ENCODE peak calls at places on chromosome 1, in nine cellular contexts. C is heart left ventricle, K is cardiac muscle cell, M is tibial artery, N is brain microvascular endothelial cell, J is A549, Z is lower lobe of right lung, A is colonic mucosa, H is ovary. Q is an unnamed sample.

GRCh38 chr1:172344444-172344843 is 76.0 kb upstream of the C1orf105 start:
- DNase-seq in C (no peak), K (no peak), M (no peak), N (no peak), J (no peak), Z (no peak), A (no peak), H (no peak), Q (no peak)

GRCh38 chr1:28067523-28068090 is 20.8 kb downstream of the EYA3 start:
- DNase-seq in C (no peak), K (no peak), M (no peak), N (no peak), J (no peak), Z (no peak), A (no peak), H (no peak), Q (no peak)

GRCh38 chr1:40385437-40386310 is 12.1 kb downstream of the SMAP2 start:
- DNase-seq in C (no peak), K (no peak), M (no peak), N (no peak), J (no peak), Z (no peak), A (no peak), H (no peak), Q (no peak)

GRCh38 chr1:147895123-147895522 is 7.5 kb upstream of the GJA8 start:
- DNase-seq in C (no peak), K (no peak), M (no peak), N (no peak), J (peak; percentile 33), Z (no peak), A (no peak), H (no peak), Q (peak; percentile 15)

GRCh38 chr1:168095476-168095875 is 41.3 kb downstream of the GPR161 start:
- DNase-seq in C (no peak), K (no peak), M (no peak), N (no peak), J (no peak), Z (no peak), A (no peak), H (no peak), Q (no peak)

GRCh38 chr1:147676306-147677085 is 6.2 kb upstream of the ACP6 start:
- DNase-seq in C (no peak), K (no peak), M (no peak), N (peak; percentile 82), J (peak; percentile 54), Z (no peak), A (no peak), H (no peak), Q (peak; percentile 60)

GRCh38 chr1:165551469-165551868 is 7.7 kb downstream of the LRRC52 start:
- DNase-seq in C (no peak), K (no peak), M (no peak), N (no peak), J (no peak), Z (no peak), A (no peak), H (no peak), Q (no peak)

GRCh38 chr1:244970236-244970652 is 105.9 kb upstream of the HNRNPU start:
- DNase-seq in C (peak; percentile 92), K (peak; percentile 86), M (peak; percentile 71), N (peak; percentile 52), J (peak; percentile 90), Z (peak; percentile 88), A (no peak), H (no peak), Q (peak; percentile 36)

GRCh38 chr1:17887646-17888395 is 132.7 kb downstream of the ACTL8 start:
- DNase-seq in C (no peak), K (no peak), M (no peak), N (no peak), J (no peak), Z (no peak), A (no peak), H (no peak), Q (no peak)

GRCh38 chr1:103457856-103458255 is 67.6 kb upstream of the RNPC3 start:
- DNase-seq in C (no peak), K (peak; percentile 2), M (no peak), N (no peak), J (no peak), Z (no peak), A (no peak), H (no peak), Q (no peak)

DNA sequence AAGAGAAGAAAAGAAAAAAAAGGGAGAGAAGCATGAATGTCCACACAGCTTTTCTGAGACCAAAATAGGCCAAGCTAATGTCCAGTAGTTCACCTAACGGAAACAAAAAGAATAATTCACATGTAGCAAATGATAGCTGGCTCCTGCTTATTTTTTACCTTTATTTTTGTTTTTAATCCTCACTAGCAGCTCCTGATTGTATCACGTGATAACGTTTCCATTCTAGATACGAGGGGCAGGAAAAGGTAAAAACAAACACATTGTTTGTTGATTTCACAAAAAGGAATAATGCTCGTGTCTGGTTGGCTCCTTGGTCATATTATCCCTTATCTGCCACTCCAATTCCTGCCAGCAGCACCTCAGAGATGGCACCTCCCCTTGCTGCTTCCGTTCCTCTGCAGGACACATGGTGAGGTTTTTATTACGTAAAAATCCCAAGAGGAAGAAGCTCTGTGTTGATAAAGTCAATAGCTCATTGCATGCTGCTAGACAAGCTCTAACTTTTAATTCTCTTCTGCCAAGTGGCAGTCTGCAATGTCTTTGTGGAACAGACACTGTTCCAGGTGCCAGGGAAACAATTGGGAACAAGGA is 201.7 kb downstream of the CRB1 start:
- DNase-seq in C (no peak), K (no peak), M (no peak), N (no peak), J (no peak), Z (no peak), A (no peak), H (no peak), Q (no peak)
- H3K27ac ChIP-seq in C (no peak overlapping the region), K (no peak overlapping the region), M (no peak overlapping the region), N (no peak overlapping the region), J (no peak overlapping the region), Z (no peak overlapping the region), A (no peak overlapping the region), H (no peak overlapping the region), Q (no peak overlapping the region)

DNA sequence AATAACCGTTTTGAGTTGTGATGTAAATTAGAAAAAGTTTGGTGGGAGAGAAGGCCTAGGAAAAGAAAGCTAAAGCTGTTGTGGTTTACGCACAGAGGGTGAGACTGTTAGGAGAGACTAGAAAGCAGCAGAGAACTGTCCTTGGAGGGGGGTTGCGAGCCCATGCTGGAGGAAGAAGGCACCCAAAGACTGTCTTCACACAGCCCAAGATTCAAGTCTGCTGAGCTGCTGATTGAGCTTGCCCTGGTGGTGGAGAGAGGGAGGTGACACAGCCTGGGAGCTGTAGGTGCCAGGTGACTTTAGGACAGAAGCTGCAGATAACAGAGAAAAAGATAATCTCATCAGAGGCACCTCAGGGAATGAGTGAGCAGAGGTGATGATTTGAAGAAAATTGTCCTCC is 18.3 kb upstream of the TLR5 start:
- DNase-seq in C (no peak), K (no peak), M (no peak), N (no peak), J (no peak), Z (no peak), A (no peak), H (no peak), Q (no peak)
- TF ChIP-seq CTCF in C (no peak), K (no peak), M (no peak), N (no peak), J (no peak), Z (no peak), A (no peak), H (no peak), Q (no peak)

GRCh38 chr1:179230721-179231120 is 1.2 kb upstream of the ABL2 start:
- DNase-seq in C (no peak), K (no peak), M (no peak), N (no peak), J (peak; percentile 33), Z (no peak), A (peak; percentile 35), H (no peak), Q (no peak)
- H3K27ac ChIP-seq in C (no peak overlapping the region), K (no peak overlapping the region), M (no peak overlapping the region), N (peak overlapping the region; percentile 75), J (peak overlapping the region; percentile 91), Z (no peak overlapping the region), A (no peak overlapping the region), H (no peak overlapping the region), Q (no peak overlapping the region)

GRCh38 chr1:22910986-22911651 is 61.5 kb downstream of the LACTBL1 start:
- DNase-seq in C (no peak), K (no peak), M (no peak), N (no peak), J (no peak), Z (no peak), A (no peak), H (no peak), Q (no peak)
- TF ChIP-seq CTCF in C (no peak), K (no peak), M (no peak), N (no peak), J (no peak), Z (no peak), A (no peak), H (no peak), Q (no peak)

GRCh38 chr1:94702440-94702810 is 117.7 kb upstream of the SLC44A3 start:
- DNase-seq in C (no peak), K (no peak), M (peak; percentile 71), N (no peak), J (no peak), Z (no peak), A (no peak), H (peak; percentile 55), Q (no peak)
- H3K27ac ChIP-seq in C (peak overlapping the region; percentile 3), K (no peak overlapping the region), M (no peak overlapping the region), N (no peak overlapping the region), J (no peak overlapping the region), Z (no peak overlapping the region), A (no peak overlapping the region), H (peak overlapping the region; percentile 81), Q (no peak overlapping the region)

DNA sequence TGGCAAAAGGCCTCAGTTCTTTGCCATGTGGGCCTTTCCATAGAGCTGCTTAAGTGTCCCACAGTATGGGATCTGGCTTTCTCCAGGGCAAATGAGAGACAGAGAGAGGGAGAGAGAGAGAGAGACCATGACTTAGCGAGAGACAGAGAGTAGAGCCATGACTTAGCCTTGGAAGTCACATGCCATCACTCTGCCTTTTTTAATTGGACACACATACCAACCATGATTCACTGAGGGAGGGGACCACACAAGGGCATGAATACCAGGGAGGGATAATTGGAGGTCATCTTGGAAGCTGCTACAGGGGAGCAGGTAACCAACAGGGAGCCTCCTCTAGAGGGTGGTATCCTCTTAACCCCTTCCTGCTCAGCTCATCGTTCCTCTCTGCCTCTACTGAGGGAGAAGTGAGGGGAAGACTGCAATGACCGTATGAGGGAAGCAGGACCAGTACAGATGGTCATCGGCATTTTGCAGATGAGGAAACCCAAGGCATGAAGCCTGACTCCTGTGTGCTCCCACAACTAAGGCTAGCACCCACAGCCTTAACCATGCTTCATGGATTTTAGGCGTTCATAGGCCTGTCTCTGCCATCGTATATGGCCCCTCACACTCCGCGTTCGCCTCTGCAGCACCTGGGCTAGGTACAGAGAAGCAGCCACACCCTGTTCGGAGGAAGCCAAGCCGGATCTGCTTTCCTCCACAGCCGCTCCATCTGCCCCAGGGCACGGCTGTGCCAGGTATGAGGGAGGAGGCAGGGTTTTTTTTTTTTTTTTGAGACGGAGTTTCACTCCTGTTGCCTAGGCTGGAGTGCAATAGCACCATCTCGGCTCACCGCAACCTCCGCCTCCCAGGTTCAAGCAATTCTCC is 38.6 kb downstream of the MEF2D start:
- DNase-seq in C (no peak), K (no peak), M (no peak), N (no peak), J (no peak), Z (no peak), A (peak; percentile 71), H (no peak), Q (peak; percentile 40)
- TF ChIP-seq CTCF in C (no peak), K (no peak), M (no peak), N (no peak), J (no peak), Z (no peak), A (no peak), H (no peak), Q (no peak)